ENCODE peak calls at places on chromosomes 1 and 21, in nine cellular contexts. L, A, U, O, X, S, R, D and Q are unnamed samples.

GRCh38 chr1:42175314-42176054 is 10.9 kb upstream of the GUCA2A start:
- DNase-seq in L (no peak), A (no peak), U (no peak), O (no peak), X (no peak), S (no peak), R (no peak), D (no peak), Q (no peak)

GRCh38 chr1:181396171-181396670 is 87.1 kb upstream of the CACNA1E start:
- DNase-seq in L (no peak), A (no peak), U (no peak), O (no peak), X (peak), S (no peak), R (no peak), D (no peak), Q (no peak)

GRCh38 chr1:42176902-42177519 is 12.5 kb upstream of the GUCA2A start:
- DNase-seq in L (no peak), A (peak), U (no peak), O (no peak), X (no peak), S (no peak), R (peak), D (peak), Q (no peak)

GRCh38 chr1:53405737-53406136 is 53.5 kb upstream of the DMRTB1 start:
- DNase-seq in L (no peak), A (no peak), U (no peak), O (no peak), X (no peak), S (no peak), R (no peak), D (no peak), Q (no peak)

GRCh38 chr1:185646202-185646683 is 87.9 kb upstream of the HMCN1 start:
- DNase-seq in L (peak), A (no peak), U (no peak), O (peak), X (no peak), S (peak), R (no peak), D (peak), Q (no peak)

GRCh38 chr21:46368533-46369285 is 44.8 kb downstream of the PCNT start:
- DNase-seq in L (no peak), A (no peak), U (no peak), O (no peak), X (no peak), S (no peak), R (no peak), D (no peak), Q (no peak)

GRCh38 chr1:234998174-234998741 is 130.4 kb downstream of the TOMM20 start:
- DNase-seq in L (no peak), A (no peak), U (peak), O (no peak), X (no peak), S (no peak), R (no peak), D (peak), Q (peak)

GRCh38 chr1:10727703-10728348 is 68.6 kb downstream of the CASZ1 start:
- DNase-seq in L (no peak), A (no peak), U (no peak), O (no peak), X (no peak), S (no peak), R (no peak), D (no peak), Q (no peak)

GRCh38 chr21:35226960-35227741 is 178.0 kb upstream of the RUNX1 start:
- DNase-seq in L (no peak), A (no peak), U (no peak), O (no peak), X (peak), S (no peak), R (peak), D (no peak), Q (no peak)

GRCh38 chr1:191348328-191348727 is 809.9 kb upstream of the RGS18 start:
- DNase-seq in L (no peak), A (no peak), U (no peak), O (no peak), X (no peak), S (no peak), R (no peak), D (no peak), Q (no peak)

GRCh38 chr1:158013840-158014520 is 20.5 kb downstream of the KIRREL1 start:
- DNase-seq in L (no peak), A (no peak), U (no peak), O (no peak), X (no peak), S (no peak), R (no peak), D (peak), Q (no peak)

GRCh38 chr1:3341236-3341994 is 113.0 kb upstream of the ARHGEF16 start:
- DNase-seq in L (no peak), A (no peak), U (no peak), O (no peak), X (no peak), S (no peak), R (no peak), D (no peak), Q (no peak)

GRCh38 chr1:221839794-221840395 is 98.0 kb upstream of the DUSP10 start:
- DNase-seq in L (no peak), A (no peak), U (peak), O (no peak), X (peak), S (no peak), R (peak), D (peak), Q (peak)

GRCh38 chr1:99481391-99481996 is 164.4 kb upstream of the PALMD start:
- DNase-seq in L (peak), A (no peak), U (no peak), O (peak), X (peak), S (peak), R (peak), D (peak), Q (no peak)

GRCh38 chr1:38616846-38617245 is 242.7 kb downstream of the RRAGC start:
- DNase-seq in L (no peak), A (no peak), U (no peak), O (no peak), X (no peak), S (no peak), R (no peak), D (no peak), Q (no peak)

GRCh38 chr1:152654110-152654509 is 9.1 kb upstream of the LCE2D start:
- DNase-seq in L (no peak), A (peak), U (no peak), O (peak), X (peak), S (no peak), R (peak), D (peak), Q (no peak)

GRCh38 chr1:21329209-21329844 is 39.1 kb upstream of the ECE1 start:
- DNase-seq in L (no peak), A (no peak), U (no peak), O (no peak), X (no peak), S (no peak), R (peak), D (no peak), Q (no peak)

GRCh38 chr21:17930102-17930501 is 110.9 kb upstream of the C21orf91 start:
- DNase-seq in L (no peak), A (no peak), U (no peak), O (no peak), X (no peak), S (no peak), R (no peak), D (no peak), Q (no peak)

GRCh38 chr1:66493731-66494130 is 40.2 kb upstream of the SGIP1 start:
- DNase-seq in L (peak), A (no peak), U (no peak), O (no peak), X (no peak), S (no peak), R (no peak), D (no peak), Q (no peak)

GRCh38 chr1:99704356-99704816 is 58.5 kb downstream of the PALMD start:
- DNase-seq in L (no peak), A (no peak), U (no peak), O (no peak), X (no peak), S (no peak), R (no peak), D (no peak), Q (no peak)